ENCODE peak calls at places on chromosome 18, in four cellular contexts. D is stomach, L is PC-3, Z is left ventricle myocardium inferior. F is an unnamed sample.

GRCh38 chr18:12371590-12371989 is 5.4 kb downstream of the AFG3L2 start:
- DNase-seq in L (no peak), Z (no peak), D (no peak), F (no peak)

GRCh38 chr18:52254367-52254766 is 85.6 kb upstream of the DCC start:
- DNase-seq in D (no peak), L (peak; percentile 22), Z (no peak), F (no peak)

GRCh38 chr18:77045682-77046081 is 86.9 kb downstream of the MBP start:
- DNase-seq in D (no peak), Z (no peak), L (no peak), F (no peak)

GRCh38 chr18:61882296-61883004 is 10.4 kb downstream of the RNF152 start:
- DNase-seq in L (peak; percentile 57), D (no peak), Z (no peak), F (no peak)

GRCh38 chr18:61972389-61973264 is 79.8 kb upstream of the RNF152 start:
- DNase-seq in L (no peak), Z (no peak), D (no peak), F (no peak)

GRCh38 chr18:28185121-28185520 is 8.2 kb upstream of the CDH2 start:
- DNase-seq in Z (no peak), D (no peak), L (no peak), F (no peak)

GRCh38 chr18:13548106-13548819 is 178.1 kb downstream of the FAM210A start:
- DNase-seq in L (no peak), Z (no peak), D (no peak), F (no peak)

GRCh38 chr18:30775629-30776028 is 266.9 kb downstream of the DSC3 start:
- DNase-seq in L (no peak), Z (no peak), D (no peak), F (no peak)

GRCh38 chr18:76530846-76531245 is 35.8 kb upstream of the ZNF516 start:
- DNase-seq in Z (no peak), L (no peak), D (no peak), F (no peak)

GRCh38 chr18:79869591-79870368 is 72.0 kb downstream of the KCNG2 start:
- DNase-seq in Z (no peak), D (no peak), L (no peak), F (no peak)

GRCh38 chr18:27577265-27577664 is 392.2 kb upstream of the CHST9 start:
- DNase-seq in L (no peak), D (no peak), Z (no peak), F (no peak)

GRCh38 chr18:8800041-8800441 is 94.7 kb downstream of the MTCL1 start:
- DNase-seq in L (no peak), D (no peak), Z (no peak), F (peak; percentile 21)

GRCh38 chr18:10490401-10491289 is 35.2 kb upstream of the NAPG start:
- DNase-seq in Z (no peak), L (peak; percentile 48), D (no peak), F (no peak)
- TF ChIP-seq CTCF in Z (peak; percentile 41), L (peak; percentile 55), D (no peak), F (no peak)

GRCh38 chr18:63258749-63259580 is 60.6 kb downstream of the BCL2 start:
- DNase-seq in Z (no peak), D (no peak), L (peak; percentile 79), F (no peak)

GRCh38 chr18:63257453-63257852 is 62.1 kb downstream of the BCL2 start:
- DNase-seq in D (no peak), Z (no peak), L (no peak), F (no peak)

GRCh38 chr18:63260075-63260754 is 59.4 kb downstream of the BCL2 start:
- DNase-seq in Z (no peak), L (no peak), D (no peak), F (no peak)

GRCh38 chr18:63261029-63261428 is 58.5 kb downstream of the BCL2 start:
- DNase-seq in D (no peak), Z (no peak), L (no peak), F (no peak)

GRCh38 chr18:63259581-63259830 is 60.1 kb downstream of the BCL2 start:
- DNase-seq in Z (no peak), D (no peak), L (no peak), F (no peak)
- H3K4me1 ChIP-seq in Z (peaks cover 17% of the 10 kb centered on the region), D (no peaks in the 10 kb centered on the region), L (peaks cover 21% of the 10 kb centered on the region), F (peaks cover 6% of the 10 kb centered on the region)

GRCh38 chr18:11163668-11164067 is 14.3 kb upstream of the PIEZO2 start:
- DNase-seq in D (no peak), L (no peak), Z (peak; percentile 27), F (peak; percentile 47)
- TF ChIP-seq CTCF in D (no peak), L (peak; percentile 38), Z (peak; percentile 64), F (peak; percentile 75)

GRCh38 chr18:58311390-58311789 is 267.4 kb downstream of the NEDD4L start:
- DNase-seq in L (no peak), Z (no peak), D (no peak), F (no peak)
- H3K4me1 ChIP-seq in L (peaks cover 34% of the 10 kb centered on the region), Z (peaks cover 86% of the 10 kb centered on the region), D (peaks cover 58% of the 10 kb centered on the region), F (no peaks in the 10 kb centered on the region)

DNA sequence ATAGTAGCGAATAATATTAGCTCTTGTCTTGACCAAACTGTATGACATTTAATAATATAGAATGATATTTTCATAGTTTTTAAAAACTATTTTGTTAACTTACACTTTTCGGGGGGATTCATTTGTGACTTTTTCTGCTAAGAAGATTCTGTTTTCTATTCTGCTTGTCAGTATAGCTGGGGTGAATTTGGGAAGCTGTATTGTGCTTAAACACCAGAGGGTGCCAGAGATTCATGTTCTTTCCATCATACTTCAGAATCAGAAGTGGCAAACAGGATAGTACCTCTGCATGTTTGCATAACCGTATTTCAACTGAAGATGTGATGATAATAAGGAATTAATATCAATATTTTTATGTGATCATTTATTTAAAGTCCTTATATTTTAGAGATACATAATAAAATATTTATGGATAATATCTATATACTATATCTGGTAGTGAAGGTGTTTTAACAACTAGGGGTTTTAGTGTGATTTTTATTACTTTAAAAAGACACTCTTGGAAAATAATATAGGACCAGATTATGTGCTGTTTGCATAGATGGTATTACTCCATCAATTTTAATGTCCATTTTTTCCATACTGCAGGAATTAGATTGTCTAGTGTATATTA is 81.0 kb downstream of the TAF4B start:
- DNase-seq in D (no peak), L (peak; percentile 75), Z (no peak), F (peak; percentile 78)
- TF ChIP-seq CTCF in D (no peak), L (peak; percentile 71), Z (peak; percentile 66), F (peak; percentile 74)

GRCh38 chr18:23456835-23457234 is 3.7 kb downstream of the RIOK3 start:
- DNase-seq in L (no peak), Z (no peak), D (no peak), F (no peak)
- H3K4me1 ChIP-seq in L (peaks cover 19% of the 10 kb centered on the region), Z (peaks cover 95% of the 10 kb centered on the region), D (peaks cover 61% of the 10 kb centered on the region), F (peaks cover 17% of the 10 kb centered on the region)

DNA sequence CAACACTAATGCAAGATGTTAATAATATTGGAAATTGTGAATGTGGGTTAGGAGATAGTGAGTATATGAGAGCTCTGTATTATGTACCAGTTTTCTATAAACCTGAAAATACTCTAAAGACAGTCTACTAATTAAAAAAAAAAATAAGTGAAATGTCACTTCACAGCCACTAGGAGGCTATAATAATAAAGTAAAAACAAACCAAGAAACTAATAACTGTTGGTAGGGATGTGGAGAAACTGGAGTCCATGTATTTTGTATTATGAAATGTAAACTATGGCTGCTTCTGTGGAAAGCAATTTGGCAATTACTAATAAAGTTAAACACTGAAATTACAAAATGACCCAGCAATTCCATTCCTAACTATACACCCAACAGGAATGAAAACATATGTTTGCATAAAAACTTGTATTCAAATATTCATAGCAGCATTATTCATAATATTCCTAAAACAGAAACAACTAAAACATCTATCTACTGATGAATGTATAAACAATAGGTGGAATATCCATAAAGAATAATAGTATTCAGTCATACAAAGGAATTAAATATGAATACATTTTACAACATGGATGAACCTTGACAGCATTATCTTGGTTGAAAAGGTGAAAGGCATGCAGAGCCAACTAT is 36.2 kb downstream of the CCDC178 start:
- DNase-seq in L (no peak), D (no peak), Z (no peak), F (no peak)
- TF ChIP-seq CTCF in L (peak; percentile 44), D (no peak), Z (peak; percentile 31), F (peak; percentile 28)

DNA sequence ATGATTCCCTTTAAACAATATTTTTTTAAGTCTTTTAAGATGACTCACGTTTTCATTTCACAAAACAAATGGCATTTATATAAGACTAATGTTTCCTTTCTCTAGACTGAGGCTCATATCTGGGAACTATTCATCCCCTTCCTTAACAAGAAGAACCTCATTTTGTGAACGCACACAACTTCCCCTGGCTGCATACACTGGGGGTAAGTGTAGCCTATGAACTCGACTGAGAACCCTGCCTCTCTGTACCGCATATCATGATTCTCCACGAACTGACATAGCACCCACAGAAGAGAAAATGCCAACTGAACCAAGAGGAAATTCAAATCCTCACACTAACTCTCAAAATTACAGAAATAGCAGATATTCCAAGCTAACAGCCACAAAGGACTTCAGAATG is 236.8 kb downstream of the TCF4 start:
- DNase-seq in D (no peak), L (no peak), Z (no peak), F (no peak)
- H3K4me1 ChIP-seq in D (no peaks in the 10 kb centered on the region), L (no peaks in the 10 kb centered on the region), Z (peaks cover 48% of the 10 kb centered on the region), F (peaks cover 8% of the 10 kb centered on the region)

F was measured in cardiac muscle cell.